ENCODE peak calls at places on chromosomes 11 and 22, in ten cellular contexts. One of them, this sample, is unnamed.

GRCh38 chr11:132234878-132235277 is 864.5 kb downstream of the NTM start:
- DNase-seq in astrocyte of the hippocampus: peak; percentile 82
- DNase-seq in Calu3: no peak
- DNase-seq in iPS-NIHi11: no peak
- DNase-seq in COR-L47: peak; percentile 40
- DNase-seq in T47D: no peak
- DNase-seq in effector memory CD4-positive, alpha-beta T cell: no peak
- DNase-seq in activated T-cell treated with anti-CD3 and anti-CD28 coated beads for 24 hours: no peak
- DNase-seq in left cardiac atrium: no peak
- DNase-seq in activated CD8-positive, alpha-beta T cell treated with anti-CD3 and anti-CD28 coated beads for 36 hours: no peak
- DNase-seq in this sample: no peak

GRCh38 chr22:20455709-20456063 is 18.1 kb upstream of the SCARF2 start:
- DNase-seq in astrocyte of the hippocampus: no peak
- DNase-seq in Calu3: no peak
- DNase-seq in iPS-NIHi11: no peak
- DNase-seq in COR-L47: no peak
- DNase-seq in T47D: no peak
- DNase-seq in effector memory CD4-positive, alpha-beta T cell: no peak
- DNase-seq in activated T-cell treated with anti-CD3 and anti-CD28 coated beads for 24 hours: no peak
- DNase-seq in left cardiac atrium: no peak
- DNase-seq in activated CD8-positive, alpha-beta T cell treated with anti-CD3 and anti-CD28 coated beads for 36 hours: no peak
- DNase-seq in this sample: no peak

GRCh38 chr22:41780714-41781507 is 19.6 kb upstream of the CCDC134 start:
- DNase-seq in astrocyte of the hippocampus: no peak
- DNase-seq in Calu3: no peak
- DNase-seq in iPS-NIHi11: no peak
- DNase-seq in COR-L47: no peak
- DNase-seq in T47D: no peak
- DNase-seq in effector memory CD4-positive, alpha-beta T cell: peak; percentile 79
- DNase-seq in activated T-cell treated with anti-CD3 and anti-CD28 coated beads for 24 hours: peak; percentile 84
- DNase-seq in left cardiac atrium: peak; percentile 67
- DNase-seq in activated CD8-positive, alpha-beta T cell treated with anti-CD3 and anti-CD28 coated beads for 36 hours: peak; percentile 98
- DNase-seq in this sample: peak; percentile 54

GRCh38 chr11:4887591-4887990 is 5.9 kb downstream of the OR51T1 start:
- DNase-seq in astrocyte of the hippocampus: no peak
- DNase-seq in Calu3: no peak
- DNase-seq in iPS-NIHi11: no peak
- DNase-seq in COR-L47: no peak
- DNase-seq in T47D: no peak
- DNase-seq in effector memory CD4-positive, alpha-beta T cell: no peak
- DNase-seq in activated T-cell treated with anti-CD3 and anti-CD28 coated beads for 24 hours: no peak
- DNase-seq in left cardiac atrium: no peak
- DNase-seq in activated CD8-positive, alpha-beta T cell treated with anti-CD3 and anti-CD28 coated beads for 36 hours: no peak
- DNase-seq in this sample: no peak

GRCh38 chr11:118652681-118653181 is 26.7 kb downstream of the TREH start:
- DNase-seq in astrocyte of the hippocampus: no peak
- DNase-seq in Calu3: no peak
- DNase-seq in iPS-NIHi11: no peak
- DNase-seq in COR-L47: no peak
- DNase-seq in T47D: no peak
- DNase-seq in effector memory CD4-positive, alpha-beta T cell: no peak
- DNase-seq in activated T-cell treated with anti-CD3 and anti-CD28 coated beads for 24 hours: no peak
- DNase-seq in left cardiac atrium: no peak
- DNase-seq in activated CD8-positive, alpha-beta T cell treated with anti-CD3 and anti-CD28 coated beads for 36 hours: no peak
- DNase-seq in this sample: no peak

GRCh38 chr11:33893711-33894401 is 2.0 kb upstream of the LMO2 start:
- DNase-seq in astrocyte of the hippocampus: peak; percentile 29
- DNase-seq in Calu3: no peak
- DNase-seq in iPS-NIHi11: no peak
- DNase-seq in COR-L47: no peak
- DNase-seq in T47D: no peak
- DNase-seq in effector memory CD4-positive, alpha-beta T cell: no peak
- DNase-seq in activated T-cell treated with anti-CD3 and anti-CD28 coated beads for 24 hours: peak; percentile 67
- DNase-seq in left cardiac atrium: no peak
- DNase-seq in activated CD8-positive, alpha-beta T cell treated with anti-CD3 and anti-CD28 coated beads for 36 hours: peak; percentile 91
- DNase-seq in this sample: no peak

GRCh38 chr11:72522186-72522585 is 87.9 kb upstream of the CLPB start:
- DNase-seq in astrocyte of the hippocampus: no peak
- DNase-seq in Calu3: no peak
- DNase-seq in iPS-NIHi11: no peak
- DNase-seq in COR-L47: no peak
- DNase-seq in T47D: no peak
- DNase-seq in effector memory CD4-positive, alpha-beta T cell: no peak
- DNase-seq in activated T-cell treated with anti-CD3 and anti-CD28 coated beads for 24 hours: no peak
- DNase-seq in left cardiac atrium: no peak
- DNase-seq in activated CD8-positive, alpha-beta T cell treated with anti-CD3 and anti-CD28 coated beads for 36 hours: no peak
- DNase-seq in this sample: no peak

GRCh38 chr11:69130586-69131566 is 24.9 kb upstream of the SMIM38 start:
- DNase-seq in astrocyte of the hippocampus: no peak
- DNase-seq in Calu3: no peak
- DNase-seq in iPS-NIHi11: no peak
- DNase-seq in COR-L47: no peak
- DNase-seq in T47D: no peak
- DNase-seq in effector memory CD4-positive, alpha-beta T cell: no peak
- DNase-seq in activated T-cell treated with anti-CD3 and anti-CD28 coated beads for 24 hours: no peak
- DNase-seq in left cardiac atrium: peak; percentile 69
- DNase-seq in activated CD8-positive, alpha-beta T cell treated with anti-CD3 and anti-CD28 coated beads for 36 hours: no peak
- DNase-seq in this sample: no peak

GRCh38 chr22:50014655-50015401 is 2.3 kb upstream of the IL17REL start:
- DNase-seq in astrocyte of the hippocampus: no peak
- DNase-seq in Calu3: no peak
- DNase-seq in iPS-NIHi11: peak; percentile 63
- DNase-seq in COR-L47: no peak
- DNase-seq in T47D: no peak
- DNase-seq in effector memory CD4-positive, alpha-beta T cell: no peak
- DNase-seq in activated T-cell treated with anti-CD3 and anti-CD28 coated beads for 24 hours: no peak
- DNase-seq in left cardiac atrium: no peak
- DNase-seq in activated CD8-positive, alpha-beta T cell treated with anti-CD3 and anti-CD28 coated beads for 36 hours: no peak
- DNase-seq in this sample: no peak

GRCh38 chr11:131121934-131122333 is 205.7 kb upstream of the SNX19 start:
- DNase-seq in astrocyte of the hippocampus: no peak
- DNase-seq in Calu3: no peak
- DNase-seq in iPS-NIHi11: no peak
- DNase-seq in COR-L47: no peak
- DNase-seq in T47D: no peak
- DNase-seq in effector memory CD4-positive, alpha-beta T cell: no peak
- DNase-seq in activated T-cell treated with anti-CD3 and anti-CD28 coated beads for 24 hours: no peak
- DNase-seq in left cardiac atrium: no peak
- DNase-seq in activated CD8-positive, alpha-beta T cell treated with anti-CD3 and anti-CD28 coated beads for 36 hours: no peak
- DNase-seq in this sample: no peak

GRCh38 chr11:122724520-122724919 is 69.0 kb downstream of the UBASH3B start:
- DNase-seq in astrocyte of the hippocampus: no peak
- DNase-seq in Calu3: no peak
- DNase-seq in iPS-NIHi11: no peak
- DNase-seq in COR-L47: no peak
- DNase-seq in T47D: no peak
- DNase-seq in effector memory CD4-positive, alpha-beta T cell: no peak
- DNase-seq in activated T-cell treated with anti-CD3 and anti-CD28 coated beads for 24 hours: no peak
- DNase-seq in left cardiac atrium: no peak
- DNase-seq in activated CD8-positive, alpha-beta T cell treated with anti-CD3 and anti-CD28 coated beads for 36 hours: no peak
- DNase-seq in this sample: no peak

This sample was measured in T-helper 2 cell.